ENCODE peak calls at places on chromosomes 7 and 10, in ten cellular contexts. X, O, I, V, K, C, S, A, R and T are unnamed samples.

GRCh38 chr10:83680470-83680891 is 458.8 kb upstream of the GHITM start:
- DNase-seq in R (no peak), K (no peak), C (no peak), V (no peak), X (no peak), I (peak; percentile 14), O (no peak), S (peak; percentile 56), A (peak; percentile 33), T (no peak)

GRCh38 chr10:103765981-103766380 is 89.4 kb downstream of the SH3PXD2A start:
- DNase-seq in C (no peak), I (peak; percentile 28), X (peak; percentile 54), O (peak; percentile 40), R (no peak), S (peak; percentile 78), K (no peak), A (no peak), V (no peak), T (no peak)

GRCh38 chr10:51425431-51425830 is 274.0 kb downstream of the CSTF2T start:
- DNase-seq in O (no peak), V (no peak), R (no peak), C (no peak), S (no peak), I (no peak), A (no peak), X (no peak), K (peak; percentile 4), T (no peak)

GRCh38 chr7:111424768-111425167 is 137.5 kb downstream of the IMMP2L start:
- DNase-seq in I (no peak), K (no peak), X (peak; percentile 6), V (no peak), A (no peak), C (no peak), O (no peak), R (no peak), S (no peak), T (no peak)

GRCh38 chr10:70906953-70907618 is 18.7 kb upstream of the PCBD1 start:
- DNase-seq in X (no peak), I (no peak), C (no peak), R (no peak), S (no peak), K (no peak), O (no peak), V (no peak), A (no peak), T (no peak)

GRCh38 chr10:110566472-110567200 is 859 bp upstream of the SMC3 start:
- DNase-seq in C (peak; percentile 40), S (no peak), A (no peak), R (no peak), X (peak; percentile 63), V (no peak), I (peak; percentile 16), K (no peak), O (no peak), T (no peak)

GRCh38 chr10:48526371-48526821 is 78.5 kb downstream of the ARHGAP22 start:
- DNase-seq in S (no peak), O (no peak), K (peak; percentile 28), A (no peak), R (no peak), X (peak; percentile 98), C (no peak), V (no peak), I (no peak), T (no peak)

GRCh38 chr7:30057741-30058140 is 29.5 kb downstream of the PLEKHA8 start:
- DNase-seq in A (no peak), S (no peak), K (no peak), X (no peak), I (no peak), C (no peak), O (no peak), R (no peak), V (no peak), T (no peak)

GRCh38 chr7:41451826-41452225 is 251.1 kb downstream of the INHBA start:
- DNase-seq in O (no peak), R (no peak), K (no peak), A (no peak), C (no peak), V (no peak), S (no peak), X (peak; percentile 27), I (no peak), T (no peak)

GRCh38 chr10:123442901-123443300 is 223.3 kb upstream of the GPR26 start:
- DNase-seq in I (no peak), R (no peak), K (no peak), S (no peak), C (no peak), V (no peak), A (peak; percentile 33), O (no peak), X (no peak), T (no peak)

GRCh38 chr7:134919240-134919641 is 67.1 kb upstream of the AGBL3 start:
- DNase-seq in K (no peak), I (no peak), A (no peak), V (no peak), X (no peak), O (no peak), R (no peak), S (no peak), C (no peak), T (peak; percentile 19)

GRCh38 chr7:106347229-106347833 is 62.5 kb upstream of the NAMPT start:
- DNase-seq in V (no peak), A (no peak), I (no peak), R (no peak), X (no peak), O (no peak), K (no peak), S (no peak), C (no peak), T (peak; percentile 29)

GRCh38 chr10:5491477-5491876 is 7.9 kb downstream of the CALML5 start:
- DNase-seq in K (no peak), A (no peak), I (no peak), O (no peak), C (no peak), R (no peak), X (no peak), V (no peak), S (no peak), T (no peak)